ENCODE peak calls at places on chromosome 1, in four cellular contexts. D is left ventricle myocardium inferior, S is heart left ventricle, B is Peyer's patch. U is an unnamed sample. For H3K4me1, H3K9me3 and H3K27me3, the result is how much of the 10 kb centered on the place peaks cover.

GRCh38 chr1:231879296-231879695 is 252.7 kb downstream of the DISC1 start:
- DNase-seq in D (no peak), S (no peak), B (no peak), U (no peak)

GRCh38 chr1:33370286-33370685 is 49.4 kb upstream of the A3GALT2 start:
- DNase-seq in D (peak), S (peak), B (no peak), U (no peak)

GRCh38 chr1:71002706-71003105 is 44.9 kb downstream of the PTGER3 start:
- DNase-seq in D (no peak), S (no peak), B (no peak), U (no peak)

GRCh38 chr1:78263946-78264345 is 218.2 kb downstream of the GIPC2 start:
- DNase-seq in D (no peak), S (no peak), B (no peak), U (no peak)

GRCh38 chr1:88612783-88613182 is 71.3 kb upstream of the PKN2 start:
- DNase-seq in D (no peak), S (no peak), B (no peak), U (no peak)

GRCh38 chr1:44355582-44356305 is 687 bp upstream of the ERI3 start:
- DNase-seq in D (no peak), S (no peak), B (no peak), U (no peak)

GRCh38 chr1:226403522-226404034 is 4.3 kb downstream of the PARP1 start:
- DNase-seq in D (no peak), S (no peak), B (no peak), U (no peak)

GRCh38 chr1:101025283-101025679 is 303 bp downstream of the DPH5 start:
- DNase-seq in D (no peak), S (no peak), B (peak), U (no peak)

GRCh38 chr1:211133393-211133840 is 531 bp downstream of the KCNH1 start:
- DNase-seq in D (no peak), S (peak), B (no peak), U (no peak)

GRCh38 chr1:22776051-22776611 is 65.5 kb downstream of the EPHB2 start:
- DNase-seq in D (no peak), S (no peak), B (no peak), U (no peak)

GRCh38 chr1:202208458-202208857 is 14.9 kb downstream of the LGR6 start:
- DNase-seq in D (no peak), S (no peak), B (no peak), U (no peak)

GRCh38 chr1:11407301-11407994 is 71.5 kb upstream of the DISP3 start:
- DNase-seq in D (no peak), S (no peak), B (no peak), U (no peak)

GRCh38 chr1:183033205-183033604 is 10.0 kb downstream of the LAMC1 start:
- DNase-seq in D (no peak), S (no peak), B (no peak), U (no peak)

GRCh38 chr1:183038333-183038876 is 15.2 kb downstream of the LAMC1 start:
- DNase-seq in D (no peak), S (no peak), B (no peak), U (no peak)

GRCh38 chr1:183038913-183039312 is 15.7 kb downstream of the LAMC1 start:
- DNase-seq in D (no peak), S (no peak), B (no peak), U (no peak)

GRCh38 chr1:183032122-183032921 is 9.1 kb downstream of the LAMC1 start:
- DNase-seq in D (no peak), S (no peak), B (no peak), U (no peak)

DNA sequence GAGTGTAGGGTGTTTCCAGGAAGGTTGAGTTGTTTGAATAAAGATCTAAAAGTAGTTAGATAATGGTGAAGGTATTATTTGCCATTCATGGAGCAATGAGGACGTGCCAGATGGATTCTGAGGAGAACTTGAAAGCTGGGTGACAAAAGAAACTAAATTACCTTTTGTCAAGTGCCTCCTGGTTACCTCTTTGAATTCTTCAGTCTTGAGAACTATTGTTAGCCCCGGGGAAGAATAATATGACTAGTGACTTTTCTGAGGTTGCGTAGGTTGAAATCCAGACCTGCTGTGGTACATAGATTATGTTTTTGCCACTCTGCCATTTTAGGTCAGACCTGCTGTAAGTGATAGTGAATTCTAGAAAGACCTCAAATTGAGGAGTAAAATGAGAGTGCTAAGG is 11.5 kb downstream of the LAMC1 start:
- DNase-seq in D (no peak), S (no peak), B (no peak), U (no peak)
- H3K4me1 ChIP-seq in D (half or more), S (under half), B (under half), U (under half)

DNA sequence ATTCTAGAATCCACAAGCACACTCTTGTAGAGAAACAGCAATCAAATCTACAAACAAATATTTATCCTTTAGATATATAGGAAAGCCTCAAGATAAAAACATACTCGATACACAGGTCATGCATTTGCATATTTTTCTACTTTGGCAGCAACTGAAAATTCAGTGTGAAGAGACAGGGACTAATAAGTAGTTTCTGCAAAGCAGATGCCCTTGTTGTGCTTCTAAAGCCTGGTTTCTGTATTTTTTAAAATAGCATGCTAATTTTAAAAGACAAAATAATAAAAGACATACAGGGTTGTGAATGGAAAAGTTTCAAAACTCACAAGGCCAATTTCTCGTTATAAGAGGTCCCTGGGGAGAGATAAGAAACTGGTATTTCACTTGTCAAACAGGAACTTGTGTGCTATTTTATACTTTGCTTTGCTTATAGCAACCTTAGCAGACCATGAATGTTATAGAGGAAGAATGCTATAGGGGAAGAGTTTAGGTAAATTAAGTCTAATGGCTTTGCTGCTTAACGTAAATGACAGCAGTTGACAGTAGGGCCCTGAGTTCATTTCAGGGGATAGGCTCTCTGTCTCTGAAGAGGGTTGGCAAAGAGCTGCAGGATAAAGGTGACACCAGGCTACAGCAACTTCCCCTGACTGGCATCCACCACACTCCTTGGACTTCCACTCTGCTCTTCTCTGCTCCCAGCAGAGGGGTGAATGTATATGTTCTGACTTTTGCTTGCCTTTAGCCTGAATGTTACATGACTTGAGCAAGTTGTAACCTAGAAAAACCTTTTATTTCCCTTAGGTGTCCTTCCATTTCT is 9.4 kb upstream of the RGS13 start:
- DNase-seq in D (no peak), S (no peak), B (no peak), U (no peak)
- H3K9me3 ChIP-seq in D (under half), S (under half), B (under half), U (under half)

GRCh38 chr1:2288308-2288707 is 60.2 kb downstream of the SKI start:
- DNase-seq in D (no peak), S (no peak), B (no peak), U (no peak)
- H3K27me3 ChIP-seq in D (under half), S (under half), B (under half), U (under half)

GRCh38 chr1:234865171-234866006 is 255.4 kb upstream of the IRF2BP2 start:
- DNase-seq in D (no peak), S (no peak), B (no peak), U (no peak)
- H3K4me1 ChIP-seq in D (half or more), S (half or more), B (under half), U (under half)

U was measured in pancreas.